ENCODE peak calls at places on chromosomes 11 and 22, in five cellular contexts. X, E, F, J and A are unnamed samples.

GRCh38 chr11:133692371-133692770 is 152.9 kb downstream of the SPATA19 start:
- DNase-seq in F (no peak), E (no peak), X (no peak), J (no peak), A (no peak)

GRCh38 chr22:33034753-33035152 is 23.4 kb downstream of the SYN3 start:
- DNase-seq in J (no peak), F (no peak), X (no peak), E (no peak), A (no peak)

GRCh38 chr11:109677876-109678275 is 255.9 kb downstream of the C11orf87 start:
- DNase-seq in F (no peak), J (no peak), E (no peak), X (no peak), A (no peak)

GRCh38 chr11:107018902-107019493 is 722 bp upstream of the GUCY1A2 start:
- DNase-seq in F (no peak), E (peak; percentile 49), X (no peak), J (peak; percentile 77), A (peak; percentile 41)

GRCh38 chr22:49322861-49323622 is 504.6 kb downstream of the BRD1 start:
- DNase-seq in F (no peak), J (no peak), X (peak; percentile 2), E (no peak), A (no peak)

GRCh38 chr11:69915501-69916250 is 96.5 kb upstream of the FGF3 start:
- DNase-seq in X (peak; percentile 88), F (peak; percentile 60), E (peak; percentile 52), J (peak; percentile 72), A (peak; percentile 22)

GRCh38 chr22:45597460-45598192 is 74.0 kb upstream of the ATXN10 start:
- DNase-seq in F (no peak), E (no peak), J (no peak), X (no peak), A (no peak)

GRCh38 chr11:73760066-73760679 is 701 bp downstream of the RAB6A start:
- DNase-seq in X (peak; percentile 61), E (peak; percentile 49), J (no peak), F (no peak), A (no peak)

GRCh38 chr11:47233989-47234668 is 14.5 kb downstream of the ACP2 start:
- DNase-seq in E (peak; percentile 29), F (no peak), X (no peak), J (peak; percentile 81), A (peak; percentile 72)

GRCh38 chr11:1570001-1570453 is 2.0 kb downstream of the DUSP8 start:
- DNase-seq in F (no peak), J (no peak), X (no peak), E (no peak), A (no peak)

GRCh38 chr11:88338223-88338661 is 706 bp upstream of the CTSC start:
- DNase-seq in J (peak; percentile 47), F (no peak), X (no peak), E (peak; percentile 69), A (peak; percentile 84)

GRCh38 chr11:73229321-73230275 is 11.5 kb downstream of the P2RY2 start:
- DNase-seq in E (no peak), F (no peak), X (no peak), J (no peak), A (no peak)

GRCh38 chr11:1130276-1131032 is 27.3 kb upstream of the MUC5AC start:
- DNase-seq in F (no peak), X (no peak), J (no peak), E (no peak), A (no peak)

GRCh38 chr11:103547691-103548090 is 438.5 kb downstream of the DYNC2H1 start:
- DNase-seq in X (no peak), E (no peak), F (no peak), J (no peak), A (no peak)

GRCh38 chr11:35626511-35626910 is 8.3 kb downstream of the FJX1 start:
- DNase-seq in E (no peak), F (no peak), X (no peak), J (no peak), A (no peak)

GRCh38 chr22:39244496-39245129 is at the start of gene PDGFB:
- DNase-seq in J (no peak), X (no peak), F (no peak), E (peak; percentile 65), A (no peak)

GRCh38 chr11:63274776-63275175 is 31.4 kb upstream of the SLC22A25 start:
- DNase-seq in J (no peak), X (no peak), F (peak; percentile 6), E (peak; percentile 4), A (peak; percentile 35)

GRCh38 chr22:32745251-32745995 is 56.1 kb upstream of the TIMP3 start:
- DNase-seq in E (no peak), X (peak; percentile 67), J (no peak), F (peak; percentile 70), A (peak; percentile 90)

GRCh38 chr22:50119768-50120251 is 30.0 kb downstream of the MOV10L1 start:
- DNase-seq in J (no peak), X (no peak), F (no peak), E (peak; percentile 97), A (no peak)

GRCh38 chr11:44559207-44559943 is 6.1 kb upstream of the CD82 start:
- DNase-seq in F (no peak), E (no peak), X (no peak), J (no peak), A (no peak)

GRCh38 chr11:2519879-2520735 is 75.3 kb downstream of the KCNQ1 start:
- DNase-seq in F (no peak), X (peak; percentile 11), E (no peak), J (no peak), A (no peak)

GRCh38 chr11:82494988-82495432 is 238.7 kb downstream of the FAM181B start:
- DNase-seq in X (no peak), J (no peak), F (no peak), E (no peak), A (peak; percentile 21)

GRCh38 chr22:48888466-48889208 is 939.0 kb downstream of the BRD1 start:
- DNase-seq in F (no peak), X (no peak), E (no peak), J (no peak), A (no peak)

GRCh38 chr11:70756341-70756740 is 358.0 kb downstream of the CTTN start:
- DNase-seq in F (no peak), J (no peak), E (no peak), X (no peak), A (no peak)

GRCh38 chr11:8219257-8220021 is 44.2 kb downstream of the LMO1 start:
- DNase-seq in F (peak; percentile 50), J (peak; percentile 63), E (peak; percentile 47), X (no peak), A (peak; percentile 58)

GRCh38 chr11:106456651-106457050 is 379.2 kb downstream of the AASDHPPT start:
- DNase-seq in X (no peak), F (no peak), E (no peak), J (peak; percentile 51), A (peak; percentile 89)

GRCh38 chr22:20490183-20490940 is 5.2 kb downstream of the KLHL22 start:
- DNase-seq in F (no peak), X (no peak), J (no peak), E (no peak), A (no peak)

DNA sequence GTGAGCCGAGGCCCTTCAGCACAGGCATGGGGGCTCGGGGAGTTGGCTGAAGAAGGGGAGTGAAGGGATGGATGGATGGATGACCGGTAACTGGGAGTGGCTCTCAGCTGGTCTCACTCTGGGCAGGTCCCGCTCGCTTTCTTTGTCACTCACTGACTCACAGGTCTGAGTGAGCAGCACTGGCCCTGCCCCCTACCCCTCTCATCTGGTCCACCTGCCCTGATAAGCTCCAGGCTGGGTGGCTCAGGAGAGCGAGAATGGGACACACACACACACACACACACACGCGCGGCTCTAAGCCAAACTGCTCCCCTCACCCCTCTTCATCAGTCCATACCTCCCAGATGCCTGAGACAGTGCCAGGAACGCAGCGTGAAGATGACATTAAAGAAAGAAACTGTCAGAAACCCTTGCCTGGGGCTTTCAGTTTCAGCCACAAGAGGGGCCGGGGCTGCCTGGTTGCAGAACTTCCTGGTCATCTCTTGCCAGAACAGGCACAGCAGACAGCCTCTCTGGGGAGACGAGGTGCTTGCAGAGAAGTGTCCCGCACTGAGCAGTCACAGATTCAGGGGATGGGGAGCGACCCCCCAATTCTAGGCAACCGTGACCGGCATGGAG is 16.5 kb upstream of the SHISAL1 start:
- DNase-seq in X (no peak), F (no peak), E (no peak), J (no peak), A (peak; percentile 39)
- H3K4me3 ChIP-seq in X (no peak overlapping the region), F (no peak overlapping the region), E (no peak overlapping the region), J (no peak overlapping the region), A (no peak overlapping the region)

GRCh38 chr11:134727204-134727603 is 315.2 kb upstream of the B3GAT1 start:
- DNase-seq in F (peak; percentile 10), J (no peak), E (no peak), X (no peak), A (no peak)
- H3K27me3 ChIP-seq in F (peaks cover 38% of the 10 kb centered on the region), J (no peaks in the 10 kb centered on the region), E (no peaks in the 10 kb centered on the region), X (no peaks in the 10 kb centered on the region), A (no peaks in the 10 kb centered on the region)

DNA sequence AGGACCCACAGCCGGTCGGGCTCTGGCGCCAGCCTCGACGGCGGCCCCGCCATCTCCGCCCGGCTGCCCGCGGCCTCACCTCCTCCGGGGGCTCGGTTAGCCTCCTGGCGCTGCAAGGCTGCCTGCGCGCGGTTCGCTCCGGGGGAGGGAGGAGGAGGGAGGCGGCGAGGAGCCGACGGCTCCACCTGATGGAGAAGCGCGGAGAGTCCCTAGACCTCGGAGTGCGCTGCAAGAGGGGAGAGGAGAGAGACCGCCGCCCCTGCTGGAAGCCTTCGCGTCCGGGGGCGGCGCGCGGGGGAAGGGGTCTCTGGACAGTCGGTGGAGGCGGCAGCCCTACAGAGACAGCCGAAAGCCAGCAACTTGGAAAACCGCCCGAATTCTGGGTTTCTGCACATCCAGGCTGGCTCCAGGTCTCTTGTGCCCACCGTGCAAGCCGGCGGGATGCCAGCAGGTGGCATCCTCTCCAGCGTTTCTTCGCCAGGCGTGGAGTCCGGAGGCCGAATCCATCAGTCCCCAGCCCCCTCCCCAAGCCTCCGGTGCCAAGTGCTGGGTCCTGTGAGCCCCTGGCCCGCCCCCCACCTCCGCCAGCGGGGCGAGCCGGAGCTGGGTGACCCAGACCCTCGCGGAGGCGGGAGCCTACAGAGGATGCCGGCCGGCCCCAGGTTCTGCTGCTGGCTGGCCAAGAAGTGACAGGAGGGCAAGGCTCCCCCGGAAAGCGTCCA is 2.9 kb upstream of the KIRREL3 start:
- DNase-seq in X (no peak), F (no peak), E (no peak), J (no peak), A (no peak)
- TF ChIP-seq CTCF in X (no peak), F (no peak), E (no peak), J (peak; percentile 62), A (no peak)

GRCh38 chr11:102345923-102346322 is 1.1 kb upstream of the BIRC2 start:
- DNase-seq in F (peak; percentile 28), X (no peak), J (peak; percentile 67), E (peak; percentile 89), A (peak; percentile 78)

GRCh38 chr11:102341844-102342318 is 5.1 kb upstream of the BIRC2 start:
- DNase-seq in E (peak; percentile 86), J (peak; percentile 85), X (peak; percentile 68), F (peak; percentile 89), A (peak; percentile 78)

GRCh38 chr11:102346748-102347525 is at the start of gene BIRC2:
- DNase-seq in X (peak; percentile 91), J (peak; percentile 79), F (peak; percentile 78), E (peak; percentile 91), A (peak; percentile 74)

GRCh38 chr11:102346456-102346747 is 612 bp upstream of the BIRC2 start:
- DNase-seq in F (no peak), X (no peak), J (no peak), E (peak; percentile 79), A (no peak)

DNA sequence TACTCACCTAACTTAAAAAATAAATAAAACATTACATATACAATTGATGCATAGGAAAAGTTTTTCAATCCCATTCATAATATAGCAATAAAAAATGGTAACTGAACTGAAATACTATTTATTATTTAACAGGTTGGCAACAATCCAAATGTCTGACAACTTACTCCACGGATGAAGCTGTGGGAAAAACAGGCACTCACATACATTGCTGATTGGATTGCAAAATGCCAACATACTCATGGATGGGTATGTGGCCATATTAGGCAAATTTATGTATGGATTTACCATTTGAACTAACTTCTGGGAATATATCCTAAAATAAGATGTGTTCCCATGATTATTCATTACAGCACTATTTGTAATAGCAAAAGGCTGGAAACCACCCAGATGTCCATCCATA is 3.2 kb upstream of the BIRC2 start:
- DNase-seq in F (no peak), X (no peak), J (no peak), E (peak; percentile 45), A (peak; percentile 61)
- H3K4me3 ChIP-seq in F (no peak overlapping the region), X (no peak overlapping the region), J (no peak overlapping the region), E (no peak overlapping the region), A (no peak overlapping the region)